ENCODE peak calls at places on chromosome 14, in five cellular contexts. G, W, V, Q and L are unnamed samples.

GRCh38 chr14:100594625-100594951 is 7.4 kb upstream of the BEGAIN start:
- DNase-seq in Q (no peak), W (no peak), G (no peak), V (no peak), L (no peak)

GRCh38 chr14:76908834-76909233 is 82.6 kb downstream of the LRRC74A start:
- DNase-seq in V (no peak), G (no peak), W (no peak), Q (no peak), L (no peak)

GRCh38 chr14:47454025-47454424 is 221.4 kb downstream of the MDGA2 start:
- DNase-seq in Q (no peak), V (no peak), G (no peak), W (no peak), L (no peak)

GRCh38 chr14:80974338-80975078 is 19.1 kb downstream of the TSHR start:
- DNase-seq in Q (no peak), V (peak; percentile 66), W (no peak), G (no peak), L (no peak)

GRCh38 chr14:41225433-41225832 is 381.2 kb upstream of the LRFN5 start:
- DNase-seq in Q (no peak), G (no peak), V (no peak), W (no peak), L (no peak)

GRCh38 chr14:70748422-70748821 is 60.9 kb downstream of the MAP3K9 start:
- DNase-seq in Q (no peak), G (no peak), V (peak; percentile 27), W (no peak), L (no peak)

GRCh38 chr14:50425816-50426215 is 29.1 kb upstream of the CDKL1 start:
- DNase-seq in Q (no peak), V (peak; percentile 72), G (no peak), W (no peak), L (no peak)

GRCh38 chr14:52023518-52023917 is 34.2 kb downstream of the RTRAF start:
- DNase-seq in W (no peak), V (peak; percentile 86), Q (no peak), G (no peak), L (no peak)

GRCh38 chr14:67665886-67666285 is 8.5 kb downstream of the VTI1B start:
- DNase-seq in V (peak; percentile 13), W (no peak), Q (no peak), G (no peak), L (no peak)

GRCh38 chr14:39023939-39024871 is 78.8 kb downstream of the SEC23A start:
- DNase-seq in Q (no peak), G (no peak), V (no peak), W (no peak), L (no peak)

GRCh38 chr14:69039287-69039628 is 60.2 kb upstream of the ACTN1 start:
- DNase-seq in G (no peak), V (peak; percentile 73), Q (no peak), W (no peak), L (no peak)

GRCh38 chr14:95337052-95337595 is 17.4 kb upstream of the CLMN start:
- DNase-seq in Q (peak; percentile 37), W (no peak), V (no peak), G (no peak), L (no peak)

GRCh38 chr14:38357557-38357956 is 101.7 kb upstream of the CLEC14A start:
- DNase-seq in Q (no peak), G (no peak), W (no peak), V (peak; percentile 83), L (no peak)

GRCh38 chr14:53183611-53184010 is 30.5 kb upstream of the DDHD1 start:
- DNase-seq in W (no peak), V (no peak), Q (no peak), G (no peak), L (no peak)

GRCh38 chr14:53186532-53186931 is 33.4 kb upstream of the DDHD1 start:
- DNase-seq in G (no peak), Q (no peak), V (no peak), W (no peak), L (no peak)

GRCh38 chr14:53183071-53183470 is 29.9 kb upstream of the DDHD1 start:
- DNase-seq in W (no peak), Q (no peak), G (no peak), V (no peak), L (no peak)

GRCh38 chr14:53174918-53175317 is 21.8 kb upstream of the DDHD1 start:
- DNase-seq in Q (no peak), G (no peak), W (no peak), V (no peak), L (no peak)

GRCh38 chr14:53180272-53181221 is 27.4 kb upstream of the DDHD1 start:
- DNase-seq in V (peak; percentile 33), G (peak; percentile 14), W (no peak), Q (peak; percentile 88), L (no peak)
- TF ChIP-seq CTCF in V (peak; percentile 20), G (peak; percentile 38), W (peak; percentile 6), Q (peak; percentile 70), L (no peak)

GRCh38 chr14:24817638-24818053 is 183.7 kb upstream of the GZMB start:
- DNase-seq in W (no peak), V (no peak), G (no peak), Q (peak; percentile 62), L (no peak)

GRCh38 chr14:24815543-24815942 is 181.6 kb upstream of the GZMB start:
- DNase-seq in W (no peak), V (no peak), G (no peak), Q (no peak), L (no peak)

GRCh38 chr14:24816929-24817637 is 183.1 kb upstream of the GZMB start:
- DNase-seq in Q (no peak), V (no peak), G (no peak), W (no peak), L (no peak)

GRCh38 chr14:24814944-24815343 is 181.0 kb upstream of the GZMB start:
- DNase-seq in G (no peak), W (no peak), V (no peak), Q (no peak), L (no peak)

DNA sequence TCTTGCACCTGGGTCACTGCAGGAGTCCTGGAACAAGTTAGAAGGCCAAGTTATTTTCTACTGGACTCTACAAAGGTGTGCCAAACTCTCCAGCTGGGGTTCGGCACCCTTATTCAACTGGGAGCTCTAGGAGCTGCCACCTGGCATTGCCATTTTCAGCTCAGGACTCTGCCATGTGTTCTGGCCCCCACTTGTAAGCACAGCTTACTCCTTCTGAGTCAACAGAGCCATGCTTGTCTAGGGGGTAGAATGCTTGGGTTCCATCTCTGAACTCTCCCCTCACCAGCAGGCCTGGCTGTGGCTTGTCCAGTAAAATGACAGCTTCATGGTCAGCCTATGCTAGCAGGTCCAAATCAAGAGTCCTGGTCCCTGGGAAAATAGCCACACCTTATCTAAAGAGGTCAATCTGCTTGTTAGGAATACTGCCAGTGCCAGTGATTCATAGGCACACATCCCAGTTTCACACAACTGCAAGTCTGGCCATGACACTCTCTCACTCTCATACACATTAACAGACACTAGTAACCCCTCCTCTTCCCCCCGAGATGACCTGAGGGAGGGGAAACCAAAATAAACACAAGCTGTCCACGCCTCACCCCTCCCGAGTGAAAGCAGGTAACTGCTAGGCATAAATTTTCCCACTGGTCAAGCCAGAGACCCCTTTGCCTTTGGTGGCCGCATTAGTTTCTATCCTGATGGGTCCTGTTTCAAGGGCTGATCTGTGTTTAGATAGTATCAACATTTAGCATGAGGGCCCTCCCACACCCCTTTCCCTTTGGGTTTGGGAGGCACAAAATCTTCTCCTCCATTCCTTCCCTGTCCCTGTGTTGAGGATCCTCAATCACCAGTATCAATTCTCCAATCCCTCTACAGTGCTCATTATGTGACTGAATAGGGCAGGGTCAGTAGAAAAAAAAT is 182.3 kb upstream of the GZMB start:
- DNase-seq in W (no peak), Q (no peak), G (no peak), V (no peak), L (no peak)
- TF ChIP-seq CTCF in W (no peak), Q (no peak), G (no peak), V (no peak), L (no peak)

GRCh38 chr14:24390696-24391468 is 7.9 kb upstream of the NYNRIN start:
- DNase-seq in Q (no peak), V (no peak), G (no peak), W (no peak), L (no peak)

GRCh38 chr14:24394275-24394674 is 4.5 kb upstream of the NYNRIN start:
- DNase-seq in G (no peak), Q (no peak), W (no peak), V (no peak), L (no peak)

GRCh38 chr14:24389266-24389855 is 9.4 kb upstream of the NYNRIN start:
- DNase-seq in W (no peak), Q (no peak), G (no peak), V (no peak), L (no peak)

GRCh38 chr14:24395609-24396580 is 2.9 kb upstream of the NYNRIN start:
- DNase-seq in W (no peak), Q (no peak), G (no peak), V (no peak), L (no peak)

DNA sequence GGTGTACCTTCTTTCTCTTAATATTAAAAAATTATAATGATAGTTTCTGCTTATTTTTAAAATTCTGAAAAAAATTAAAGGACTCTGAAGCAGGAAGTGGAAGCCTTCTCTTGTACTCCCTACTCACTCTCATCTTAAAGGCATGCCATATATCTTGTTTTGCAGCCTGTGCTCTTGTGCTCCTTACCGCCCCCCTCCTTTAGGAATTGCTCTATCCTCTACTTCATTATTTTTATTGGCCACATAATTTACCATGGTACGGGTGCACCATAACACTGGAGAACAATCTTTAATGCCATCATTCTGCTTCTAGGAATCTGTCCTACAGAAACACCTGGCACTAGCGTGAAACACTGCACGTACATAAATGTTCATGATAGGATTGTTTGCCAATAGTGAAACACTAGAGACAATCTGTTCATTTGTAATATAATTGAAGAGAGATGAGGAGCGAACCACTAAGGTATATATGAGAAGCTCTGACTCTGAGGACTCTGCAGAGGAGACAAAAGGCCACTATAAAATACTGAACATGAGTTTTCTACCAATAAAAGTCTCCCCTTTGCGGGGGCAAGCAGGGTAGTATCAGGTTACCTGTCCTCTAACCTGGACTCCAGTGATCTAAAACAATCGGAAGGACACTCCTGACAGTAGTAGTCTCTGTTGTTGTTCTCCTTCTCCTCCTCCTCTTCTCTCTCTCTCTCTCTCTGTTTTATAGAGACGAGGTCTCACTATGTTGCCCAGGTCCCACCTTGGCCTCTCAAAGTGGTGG is 6.3 kb upstream of the NYNRIN start:
- DNase-seq in G (no peak), W (no peak), Q (no peak), V (peak; percentile 65), L (no peak)
- TF ChIP-seq CTCF in G (no peak), W (no peak), Q (peak; percentile 35), V (peak; percentile 33), L (no peak)

GRCh38 chr14:92673601-92674000 is 74.8 kb downstream of the LGMN start:
- DNase-seq in G (no peak), W (no peak), V (no peak), Q (no peak), L (no peak)

GRCh38 chr14:92666251-92666650 is 82.2 kb downstream of the LGMN start:
- DNase-seq in G (no peak), V (no peak), Q (no peak), W (no peak), L (no peak)

GRCh38 chr14:92668266-92668973 is 80.0 kb downstream of the LGMN start:
- DNase-seq in V (no peak), Q (no peak), G (no peak), W (no peak), L (no peak)

GRCh38 chr14:92670967-92671366 is 77.5 kb downstream of the LGMN start:
- DNase-seq in V (peak; percentile 20), G (no peak), W (no peak), Q (no peak), L (no peak)

DNA sequence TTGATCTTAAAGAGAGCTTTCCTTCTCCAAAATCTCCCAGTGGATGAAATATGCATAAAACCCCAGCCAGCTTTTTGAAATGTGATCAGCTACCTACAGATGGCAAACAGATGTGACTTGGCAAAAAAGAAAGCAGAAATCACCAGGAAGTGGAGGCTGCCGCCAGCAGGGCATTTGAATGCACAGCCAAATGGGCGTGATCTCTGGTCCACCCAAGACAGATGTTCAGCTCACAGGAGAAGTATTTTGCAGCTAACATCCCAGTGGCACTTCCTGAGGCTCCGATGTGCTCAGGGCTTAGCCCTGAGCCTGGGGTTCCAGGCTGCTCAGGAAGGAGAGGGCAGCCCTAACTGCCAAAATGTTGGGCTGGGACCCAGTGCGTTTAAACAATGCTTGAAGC is 78.2 kb downstream of the LGMN start:
- DNase-seq in W (no peak), G (no peak), V (peak; percentile 63), Q (no peak), L (peak; percentile 55)
- TF ChIP-seq CTCF in W (no peak), G (no peak), V (peak; percentile 37), Q (no peak), L (no peak)